ENCODE peak calls at places on chromosomes 13 and 19, in five cellular contexts. One of them, this sample, is unnamed.

GRCh38 chr19:49512970-49513745 is 697 bp downstream of the FCGRT start:
- DNase-seq in ACHN: peak
- DNase-seq in pons: no peak
- DNase-seq in aorta: no peak
- DNase-seq in NCI-H2081: peak
- DNase-seq in this sample: no peak

GRCh38 chr13:34863360-34864135 is 78.5 kb upstream of the NBEA start:
- DNase-seq in ACHN: peak
- DNase-seq in pons: no peak
- DNase-seq in aorta: no peak
- DNase-seq in NCI-H2081: no peak
- DNase-seq in this sample: no peak

GRCh38 chr13:92951273-92951820 is 275.3 kb upstream of the GPC6 start:
- DNase-seq in ACHN: no peak
- DNase-seq in pons: no peak
- DNase-seq in aorta: no peak
- DNase-seq in NCI-H2081: no peak
- DNase-seq in this sample: no peak

GRCh38 chr19:5292843-5293606 is 47.6 kb downstream of the PTPRS start:
- DNase-seq in ACHN: peak
- DNase-seq in pons: peak
- DNase-seq in aorta: peak
- DNase-seq in NCI-H2081: no peak
- DNase-seq in this sample: peak

GRCh38 chr13:99258210-99258860 is at the start of gene GPR18:
- DNase-seq in ACHN: no peak
- DNase-seq in pons: no peak
- DNase-seq in aorta: no peak
- DNase-seq in NCI-H2081: no peak
- DNase-seq in this sample: no peak

GRCh38 chr19:53626941-53627340 is 4.9 kb upstream of the DPRX start:
- DNase-seq in ACHN: no peak
- DNase-seq in pons: no peak
- DNase-seq in aorta: no peak
- DNase-seq in NCI-H2081: no peak
- DNase-seq in this sample: no peak

GRCh38 chr19:39765091-39766076 is 13.3 kb upstream of the LEUTX start:
- DNase-seq in ACHN: peak
- DNase-seq in pons: peak
- DNase-seq in aorta: no peak
- DNase-seq in NCI-H2081: peak
- DNase-seq in this sample: no peak

GRCh38 chr13:90015565-90016507 is 1331.7 kb upstream of the MIR17HG start:
- DNase-seq in ACHN: no peak
- DNase-seq in pons: no peak
- DNase-seq in aorta: no peak
- DNase-seq in NCI-H2081: no peak
- DNase-seq in this sample: no peak

GRCh38 chr19:8610041-8610927 is at the start of gene ADAMTS10:
- DNase-seq in ACHN: no peak
- DNase-seq in pons: no peak
- DNase-seq in aorta: peak
- DNase-seq in NCI-H2081: no peak
- DNase-seq in this sample: no peak

GRCh38 chr13:43880451-43880850 is 747 bp downstream of the LACC1 start:
- DNase-seq in ACHN: no peak
- DNase-seq in pons: no peak
- DNase-seq in aorta: no peak
- DNase-seq in NCI-H2081: no peak
- DNase-seq in this sample: no peak

GRCh38 chr13:41905600-41906254 is 55.2 kb downstream of the VWA8 start:
- DNase-seq in ACHN: peak
- DNase-seq in pons: no peak
- DNase-seq in aorta: no peak
- DNase-seq in NCI-H2081: peak
- DNase-seq in this sample: no peak

GRCh38 chr13:113926301-113926761 is 47.5 kb downstream of the C13orf46 start:
- DNase-seq in ACHN: no peak
- DNase-seq in pons: no peak
- DNase-seq in aorta: peak
- DNase-seq in NCI-H2081: no peak
- DNase-seq in this sample: no peak

GRCh38 chr13:51045450-51045849 is 65.6 kb downstream of the C13orf42 start:
- DNase-seq in ACHN: no peak
- DNase-seq in pons: no peak
- DNase-seq in aorta: no peak
- DNase-seq in NCI-H2081: peak
- DNase-seq in this sample: no peak

GRCh38 chr13:100245099-100245498 is 156.2 kb downstream of the PCCA start:
- DNase-seq in ACHN: no peak
- DNase-seq in pons: no peak
- DNase-seq in aorta: no peak
- DNase-seq in NCI-H2081: no peak
- DNase-seq in this sample: no peak

GRCh38 chr19:3671680-3672574 is 28.3 kb downstream of the PIP5K1C start:
- DNase-seq in ACHN: no peak
- DNase-seq in pons: no peak
- DNase-seq in aorta: no peak
- DNase-seq in NCI-H2081: no peak
- DNase-seq in this sample: no peak

GRCh38 chr13:36965767-36966166 is 33.4 kb downstream of the ALG5 start:
- DNase-seq in ACHN: peak
- DNase-seq in pons: no peak
- DNase-seq in aorta: no peak
- DNase-seq in NCI-H2081: no peak
- DNase-seq in this sample: no peak

This sample was measured in chondrocyte.